ENCODE peak calls at places on chromosomes 7 and 10, in seven cellular contexts. A is prostate gland, B is ovary, H is IMR-90, D is tibial nerve, K is testis, O is thyroid gland. J is an unnamed sample.

GRCh38 chr7:13841284-13841683 is 148.2 kb downstream of the ETV1 start:
- DNase-seq in A (no peak), H (no peak), D (no peak), B (no peak), O (no peak), K (no peak), J (no peak)

GRCh38 chr10:32180354-32181280 is 124.4 kb upstream of the KIF5B start:
- DNase-seq in H (no peak), O (no peak), B (no peak), D (no peak), K (no peak), A (no peak), J (no peak)

GRCh38 chr7:103637080-103637479 is 191.1 kb upstream of the SLC26A5 start:
- DNase-seq in H (peak; percentile 97), K (no peak), O (no peak), B (no peak), A (no peak), D (no peak), J (no peak)

GRCh38 chr10:22319559-22320558 is 1.0 kb upstream of the BMI1 start:
- DNase-seq in B (no peak), A (no peak), K (no peak), D (no peak), H (no peak), O (no peak), J (no peak)

GRCh38 chr7:157394246-157395191 is 57.7 kb downstream of the DNAJB6 start:
- DNase-seq in B (no peak), D (no peak), H (peak; percentile 78), O (peak; percentile 1), K (no peak), A (no peak), J (no peak)

GRCh38 chr7:107387077-107387476 is 82.8 kb upstream of the GPR22 start:
- DNase-seq in A (no peak), H (peak; percentile 39), O (no peak), B (no peak), D (no peak), K (no peak), J (no peak)

GRCh38 chr7:117157871-117158209 is 165.0 kb downstream of the WNT2 start:
- DNase-seq in O (no peak), K (no peak), D (no peak), A (no peak), B (no peak), H (no peak), J (no peak)

GRCh38 chr10:4061441-4061951 is 276.5 kb upstream of the KLF6 start:
- DNase-seq in D (peak; percentile 44), B (no peak), A (peak; percentile 97), K (peak; percentile 77), O (peak; percentile 30), H (no peak), J (no peak)

GRCh38 chr10:113059001-113059780 is 109.1 kb downstream of the TCF7L2 start:
- DNase-seq in H (peak; percentile 71), A (no peak), O (peak; percentile 71), K (peak; percentile 88), D (no peak), B (peak; percentile 59), J (no peak)

GRCh38 chr10:11610855-11611247 is 599 bp downstream of the USP6NL start:
- DNase-seq in D (no peak), O (peak; percentile 44), A (peak; percentile 24), B (peak; percentile 57), H (peak; percentile 37), K (peak; percentile 61), J (peak; percentile 71)

GRCh38 chr7:18859331-18859730 is 258.1 kb downstream of the TWIST1 start:
- DNase-seq in K (no peak), H (no peak), B (no peak), O (no peak), D (no peak), A (no peak), J (no peak)

GRCh38 chr10:90925078-90926029 is 4.5 kb upstream of the ANKRD1 start:
- DNase-seq in K (no peak), D (no peak), B (no peak), A (no peak), H (no peak), O (no peak), J (no peak)

GRCh38 chr10:79052311-79053080 is 16.3 kb upstream of the ZMIZ1 start:
- DNase-seq in A (no peak), O (peak; percentile 68), K (no peak), B (no peak), D (no peak), H (no peak), J (no peak)

GRCh38 chr7:121366852-121367431 is 29.2 kb downstream of the FAM3C start:
- DNase-seq in D (no peak), H (peak; percentile 48), K (no peak), B (no peak), O (peak; percentile 7), A (no peak), J (no peak)

GRCh38 chr7:37420931-37421330 is 27.7 kb downstream of the ELMO1 start:
- DNase-seq in O (no peak), H (no peak), A (no peak), K (no peak), D (no peak), B (no peak), J (no peak)

GRCh38 chr7:6565655-6566054 is 11.6 kb upstream of the ZDHHC4 start:
- DNase-seq in K (no peak), B (no peak), A (no peak), H (no peak), D (no peak), O (no peak), J (no peak)

GRCh38 chr10:99341860-99342517 is 12.8 kb downstream of the CNNM1 start:
- DNase-seq in O (no peak), B (no peak), K (no peak), D (no peak), A (no peak), H (peak; percentile 45), J (no peak)

GRCh38 chr7:137871173-137871915 is 24.6 kb upstream of the DGKI start:
- DNase-seq in D (no peak), K (no peak), B (no peak), O (no peak), H (no peak), A (no peak), J (no peak)

GRCh38 chr10:102596506-102596971 is 47.7 kb upstream of the TRIM8 start:
- DNase-seq in H (peak; percentile 62), D (no peak), K (peak; percentile 67), A (peak; percentile 46), B (no peak), O (peak; percentile 56), J (peak; percentile 45)
- H3K4me1 ChIP-seq in H (peaks cover 24% of the 10 kb centered on the region), D (peaks cover 76% of the 10 kb centered on the region), K (peaks cover 32% of the 10 kb centered on the region), A (no peaks in the 10 kb centered on the region), B (no peaks in the 10 kb centered on the region), O (peaks cover 8% of the 10 kb centered on the region), J (peaks cover 4% of the 10 kb centered on the region)

GRCh38 chr7:151405588-151405987 is 4.2 kb downstream of the WDR86 start:
- DNase-seq in O (no peak), A (no peak), D (no peak), K (no peak), H (no peak), B (no peak), J (no peak)
- H3K27ac ChIP-seq in O (no peak overlapping the region), A (no peak overlapping the region), D (peak overlapping the region; percentile 85), K (no peak overlapping the region), H (no peak overlapping the region), B (no peak overlapping the region), J (no peak overlapping the region)

GRCh38 chr7:143388051-143388450 is 6.9 kb downstream of the ZYX start:
- DNase-seq in D (no peak), K (no peak), A (no peak), O (no peak), B (no peak), H (no peak), J (no peak)

GRCh38 chr7:143390098-143390772 is 9.1 kb downstream of the ZYX start:
- DNase-seq in O (no peak), K (no peak), B (no peak), A (no peak), D (no peak), H (no peak), J (no peak)

GRCh38 chr7:143387156-143387975 is 6.2 kb downstream of the ZYX start:
- DNase-seq in K (no peak), H (no peak), A (no peak), B (no peak), D (no peak), O (no peak), J (peak; percentile 60)

GRCh38 chr7:143389316-143390097 is 8.4 kb downstream of the ZYX start:
- DNase-seq in A (no peak), K (no peak), O (no peak), D (no peak), B (no peak), H (no peak), J (no peak)

DNA sequence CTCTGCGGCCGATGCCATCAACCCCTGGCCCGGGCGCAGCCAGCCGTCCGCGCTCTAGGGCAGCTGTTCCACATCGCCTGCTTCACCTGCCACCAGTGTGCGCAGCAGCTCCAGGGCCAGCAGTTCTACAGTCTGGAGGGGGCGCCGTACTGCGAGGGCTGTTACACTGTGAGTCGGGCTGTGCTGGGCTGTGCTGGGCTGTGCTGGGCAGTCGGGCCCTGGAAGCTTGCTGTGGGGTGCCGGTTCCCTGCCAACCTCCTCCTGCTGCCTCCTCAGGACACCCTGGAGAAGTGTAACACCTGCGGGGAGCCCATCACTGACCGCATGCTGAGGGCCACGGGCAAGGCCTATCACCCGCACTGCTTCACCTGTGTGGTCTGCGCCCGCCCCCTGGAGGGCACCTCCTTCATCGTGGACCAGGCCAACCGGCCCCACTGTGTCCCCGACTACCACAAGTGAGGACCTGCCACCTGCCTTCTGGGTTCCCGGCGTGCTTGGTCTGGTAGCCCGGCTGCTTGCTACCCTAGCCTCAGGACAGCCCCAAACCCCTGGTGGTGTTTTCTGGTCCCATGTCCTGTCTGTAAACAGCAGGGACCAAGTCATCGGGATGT is 7.5 kb downstream of the ZYX start:
- DNase-seq in A (no peak), D (no peak), K (no peak), H (no peak), O (no peak), B (no peak), J (no peak)
- H3K4me1 ChIP-seq in A (no peaks in the 10 kb centered on the region), D (peaks cover 99% of the 10 kb centered on the region), K (peaks cover 65% of the 10 kb centered on the region), H (peaks cover 62% of the 10 kb centered on the region), O (peaks cover 26% of the 10 kb centered on the region), B (peaks cover 39% of the 10 kb centered on the region), J (peaks cover 16% of the 10 kb centered on the region)

GRCh38 chr7:834277-834676 is 2.0 kb downstream of the SUN1 start:
- DNase-seq in B (no peak), O (no peak), K (no peak), D (no peak), H (no peak), A (no peak), J (peak; percentile 18)

GRCh38 chr7:836429-836828 is 4.2 kb downstream of the SUN1 start:
- DNase-seq in O (no peak), H (peak; percentile 42), K (peak; percentile 60), B (no peak), A (no peak), D (no peak), J (no peak)

GRCh38 chr7:835021-835420 is 2.7 kb downstream of the SUN1 start:
- DNase-seq in D (no peak), O (no peak), H (no peak), A (no peak), K (no peak), B (no peak), J (no peak)

GRCh38 chr7:835491-836401 is 3.5 kb downstream of the SUN1 start:
- DNase-seq in H (no peak), B (no peak), D (no peak), O (no peak), A (no peak), K (no peak), J (peak; percentile 16)

DNA sequence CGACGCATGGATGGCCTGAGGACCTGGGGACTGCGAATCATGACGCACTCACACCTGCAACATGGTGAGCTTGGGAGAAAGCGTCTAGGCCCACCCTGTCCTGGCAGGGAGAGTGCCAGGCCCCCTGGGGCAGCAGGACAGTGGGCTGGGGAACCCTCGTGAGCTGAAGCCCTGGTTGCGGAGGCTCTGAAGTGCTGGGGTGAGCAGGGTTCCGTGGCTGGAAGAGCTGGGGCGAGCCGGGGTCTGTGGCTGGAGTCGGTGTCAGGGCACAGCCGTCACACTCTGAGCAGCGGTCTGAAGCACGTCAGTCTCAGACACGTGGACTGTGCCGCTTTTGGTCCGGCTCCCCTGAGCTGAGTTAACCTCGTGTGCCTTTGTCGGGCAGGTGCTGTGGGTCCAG is 4.7 kb downstream of the SUN1 start:
- DNase-seq in K (no peak), B (no peak), D (no peak), A (no peak), O (no peak), H (no peak), J (no peak)
- H3K27ac ChIP-seq in K (no peak overlapping the region), B (no peak overlapping the region), D (no peak overlapping the region), A (no peak overlapping the region), O (no peak overlapping the region), H (no peak overlapping the region), J (no peak overlapping the region)